ENCODE peak calls at places on chromosomes 6 and 20, in eight cellular contexts. Y is astrocyte, E is MM.1S, O is NT2/D1, X is K562, D is HepG2, R is ascending aorta, N is tibial artery. W is an unnamed sample. For H3K4me1 and H3K36me3, the result is how much of the 10 kb centered on the place peaks cover.

GRCh38 chr20:10603971-10604864 is 69.6 kb downstream of the JAG1 start:
- DNase-seq in R (peak), D (peak), N (peak), O (no peak), E (no peak), X (no peak), Y (peak), W (peak)

GRCh38 chr20:14622796-14623195 is 285.4 kb upstream of the FLRT3 start:
- DNase-seq in R (no peak), D (peak), O (peak), Y (peak), N (no peak), X (no peak), E (no peak), W (no peak)

GRCh38 chr6:170212956-170213636 is 77.8 kb downstream of the DLL1 start:
- DNase-seq in X (no peak), O (no peak), R (no peak), D (no peak), N (peak), Y (no peak), E (no peak), W (no peak)

GRCh38 chr6:170100046-170100445 is 190.8 kb downstream of the DLL1 start:
- DNase-seq in O (no peak), Y (no peak), D (no peak), X (no peak), R (no peak), N (peak), E (no peak), W (no peak)

GRCh38 chr20:51528263-51529026 is 14.1 kb downstream of the NFATC2 start:
- DNase-seq in N (no peak), O (no peak), D (no peak), R (no peak), E (no peak), Y (no peak), X (no peak), W (no peak)

GRCh38 chr6:12295558-12296254 is 5.5 kb downstream of the EDN1 start:
- DNase-seq in X (no peak), R (no peak), N (no peak), Y (no peak), D (no peak), O (no peak), E (no peak), W (no peak)

GRCh38 chr20:46027245-46027853 is 1.7 kb upstream of the SLC12A5 start:
- DNase-seq in X (peak), D (peak), E (peak), N (peak), R (no peak), Y (peak), O (no peak), W (no peak)

GRCh38 chr6:90160013-90160412 is 136.6 kb downstream of the BACH2 start:
- DNase-seq in R (no peak), D (no peak), N (no peak), X (peak), E (no peak), Y (no peak), O (no peak), W (no peak)

GRCh38 chr20:33709398-33709797 is 10.7 kb downstream of the PXMP4 start:
- DNase-seq in R (no peak), O (no peak), Y (no peak), D (no peak), E (no peak), X (peak), N (no peak), W (no peak)

GRCh38 chr6:110456694-110457093 is 19.7 kb downstream of the SLC22A16 start:
- DNase-seq in O (no peak), Y (no peak), E (no peak), R (no peak), X (no peak), N (no peak), D (no peak), W (no peak)

GRCh38 chr6:63475707-63476106 is 96.6 kb upstream of the LOC128125822 start:
- DNase-seq in Y (no peak), X (no peak), O (no peak), E (no peak), R (no peak), N (no peak), D (peak), W (no peak)

GRCh38 chr20:38748097-38748862 is at the start of gene ACTR5:
- DNase-seq in E (peak), Y (peak), R (peak), D (peak), X (peak), O (peak), N (peak), W (peak)

GRCh38 chr6:103273048-103273447 is 1586.7 kb downstream of the HACE1 start:
- DNase-seq in E (peak), X (no peak), D (peak), O (no peak), R (no peak), Y (no peak), N (no peak), W (no peak)

GRCh38 chr20:17859002-17859615 is 109.5 kb downstream of the SNX5 start:
- DNase-seq in Y (no peak), D (peak), N (no peak), O (no peak), E (peak), R (no peak), X (no peak), W (no peak)

GRCh38 chr20:63522981-63523611 is 2.5 kb downstream of the PPDPF start:
- DNase-seq in N (no peak), R (no peak), Y (no peak), O (no peak), E (no peak), X (no peak), D (no peak), W (no peak)

GRCh38 chr6:72620866-72621242 is 1.0 kb upstream of the KCNQ5 start:
- DNase-seq in O (no peak), D (no peak), X (no peak), R (no peak), N (no peak), Y (no peak), E (no peak), W (no peak)

GRCh38 chr6:22147469-22147815 is 149.4 kb downstream of the PRL start:
- DNase-seq in R (no peak), E (no peak), D (no peak), N (no peak), Y (no peak), X (no peak), O (no peak), W (no peak)

GRCh38 chr6:113854531-113855499 is 2.3 kb upstream of the MARCKS start:
- DNase-seq in X (peak), O (no peak), E (peak), Y (peak), N (peak), D (peak), R (no peak), W (peak)

GRCh38 chr6:113856571-113857564 is at the start of gene MARCKS:
- DNase-seq in N (peak), R (peak), E (peak), X (peak), Y (peak), O (no peak), D (peak), W (peak)

GRCh38 chr6:113857565-113858066 is 471 bp downstream of the MARCKS start:
- DNase-seq in D (no peak), R (no peak), N (peak), X (no peak), E (peak), Y (no peak), O (no peak), W (no peak)

GRCh38 chr6:113855500-113856010 is 1.6 kb upstream of the MARCKS start:
- DNase-seq in O (no peak), D (no peak), Y (peak), R (no peak), E (peak), X (peak), N (peak), W (no peak)

GRCh38 chr6:113856011-113856551 is 1.1 kb upstream of the MARCKS start:
- DNase-seq in O (no peak), R (no peak), D (no peak), E (peak), N (no peak), Y (peak), X (peak), W (peak)
- H3K4me3 ChIP-seq in O (peak), R (peak), D (peak), E (peak), N (peak), Y (peak), X (no peak), W (peak)

DNA sequence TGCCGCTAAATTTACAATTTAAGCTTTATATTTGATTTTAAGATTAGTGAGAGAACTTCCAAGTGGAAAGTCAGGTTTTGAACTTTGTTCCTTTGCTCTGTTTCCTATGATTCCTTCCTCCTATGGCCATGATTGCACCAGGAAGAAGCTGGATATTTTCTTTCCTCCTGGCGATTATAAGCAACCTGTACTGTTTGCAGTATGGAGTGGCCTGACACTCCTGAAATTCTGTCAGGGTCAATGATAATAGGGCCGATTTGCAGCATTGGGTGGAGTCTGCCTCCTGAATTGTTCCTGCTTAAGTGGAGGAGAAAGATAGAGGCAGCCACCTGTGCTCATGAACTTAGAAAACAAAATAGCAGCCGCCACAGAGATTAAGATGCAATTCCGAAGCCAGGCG is 9.7 kb upstream of the FAM217A start:
- DNase-seq in O (no peak), D (no peak), E (no peak), N (no peak), X (no peak), Y (no peak), R (no peak), W (no peak)
- H3K4me1 ChIP-seq in O (under half), D (under half), E (under half), N (under half), X (under half), Y (under half), R (under half), W (under half)

DNA sequence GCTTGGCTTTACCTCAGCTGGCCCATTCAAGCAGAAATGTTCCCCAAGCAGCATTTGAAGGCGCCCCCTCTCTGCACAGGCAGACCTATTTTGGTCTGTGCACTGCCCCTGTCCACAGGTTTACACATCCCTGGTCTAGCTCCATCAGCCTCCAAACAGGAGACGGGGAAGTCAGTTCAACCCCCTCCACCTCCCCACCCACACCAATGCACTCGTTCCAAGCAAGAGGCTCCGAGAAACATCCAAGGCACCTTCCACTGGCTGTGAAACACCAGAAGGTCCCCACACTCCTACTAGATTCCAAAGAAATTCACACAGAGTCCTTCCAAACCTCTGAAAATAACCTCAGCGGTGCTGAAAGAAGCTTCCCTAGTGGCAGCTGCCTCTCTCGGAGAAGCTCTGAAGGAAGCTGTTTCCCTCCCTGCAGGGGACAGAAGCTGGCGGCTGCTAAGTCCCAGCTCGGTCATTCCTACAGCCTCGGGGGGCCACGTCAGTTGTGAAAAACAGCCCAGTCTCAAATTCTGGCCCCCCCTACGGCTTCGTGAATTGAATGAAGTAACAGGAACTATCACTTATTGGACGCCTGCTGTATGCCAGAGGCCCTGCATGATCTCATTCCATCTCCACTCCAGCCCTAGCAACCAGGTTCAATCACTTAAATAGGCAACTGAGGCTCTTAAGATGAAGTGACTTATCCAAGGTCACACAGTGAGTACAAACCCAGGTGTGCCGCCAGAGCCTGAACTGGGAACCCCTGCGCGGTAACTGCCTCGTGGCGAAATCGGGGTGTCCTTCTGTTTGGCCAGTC is 815 bp downstream of the SPATA2 start:
- DNase-seq in R (no peak), D (no peak), E (peak), Y (no peak), N (no peak), O (no peak), X (peak), W (no peak)
- H3K36me3 ChIP-seq in R (under half), D (under half), E (under half), Y (under half), N (under half), O (under half), X (under half), W (under half)

GRCh38 chr20:53227523-53227922 is 255.4 kb downstream of the TSHZ2 start:
- DNase-seq in E (no peak), Y (peak), D (no peak), O (no peak), X (no peak), N (no peak), R (no peak), W (no peak)
- H3K4me3 ChIP-seq in E (peak), Y (no peak), D (no peak), O (no peak), X (no peak), N (no peak), R (no peak), W (no peak)

GRCh38 chr6:162934844-162935243 is 207.1 kb downstream of the PACRG start:
- DNase-seq in D (no peak), E (no peak), O (no peak), X (no peak), R (no peak), N (no peak), Y (no peak), W (no peak)
- H3K4me1 ChIP-seq in D (under half), E (under half), O (under half), X (under half), R (under half), N (under half), Y (under half), W (under half)